ENCODE peak calls at places on chromosomes 1 and 21, in six cellular contexts. One of them, this sample, is unnamed.

GRCh38 chr1:10918531-10918930 is 93.9 kb upstream of the TARDBP start:
- DNase-seq in GM23248: peak; percentile 66
- DNase-seq in HCT116: no peak
- DNase-seq in fibroblast of lung: peak; percentile 89
- DNase-seq in kidney: peak; percentile 15
- DNase-seq in K562: no peak
- DNase-seq in this sample: no peak

GRCh38 chr1:201709564-201710295 is 119.2 kb upstream of the IPO9 start:
- DNase-seq in GM23248: peak; percentile 85
- DNase-seq in HCT116: peak; percentile 23
- DNase-seq in fibroblast of lung: peak; percentile 77
- DNase-seq in kidney: peak; percentile 85
- DNase-seq in K562: peak; percentile 88
- DNase-seq in this sample: peak; percentile 78

GRCh38 chr1:212351588-212352362 is 62.9 kb downstream of the PACC1 start:
- DNase-seq in GM23248: no peak
- DNase-seq in HCT116: no peak
- DNase-seq in fibroblast of lung: no peak
- DNase-seq in kidney: no peak
- DNase-seq in K562: no peak
- DNase-seq in this sample: no peak

GRCh38 chr1:209675567-209676154 is 449 bp downstream of the G0S2 start:
- DNase-seq in GM23248: peak; percentile 47
- DNase-seq in HCT116: no peak
- DNase-seq in fibroblast of lung: peak; percentile 41
- DNase-seq in kidney: peak; percentile 81
- DNase-seq in K562: no peak
- DNase-seq in this sample: peak; percentile 57

GRCh38 chr1:115138973-115139372 is 49.7 kb upstream of the TSPAN2 start:
- DNase-seq in GM23248: peak; percentile 98
- DNase-seq in HCT116: peak; percentile 84
- DNase-seq in fibroblast of lung: peak; percentile 89
- DNase-seq in kidney: peak; percentile 95
- DNase-seq in K562: peak; percentile 83
- DNase-seq in this sample: peak; percentile 81

GRCh38 chr1:26862781-26863676 is at the start of gene SFN:
- DNase-seq in GM23248: no peak
- DNase-seq in HCT116: peak; percentile 98
- DNase-seq in fibroblast of lung: no peak
- DNase-seq in kidney: peak; percentile 93
- DNase-seq in K562: peak; percentile 94
- DNase-seq in this sample: peak; percentile 93

GRCh38 chr1:74812180-74812541 is 79.2 kb downstream of the TYW3 start:
- DNase-seq in GM23248: no peak
- DNase-seq in HCT116: no peak
- DNase-seq in fibroblast of lung: no peak
- DNase-seq in kidney: no peak
- DNase-seq in K562: no peak
- DNase-seq in this sample: no peak

GRCh38 chr1:119947468-119947867 is 51.2 kb upstream of the ADAM30 start:
- DNase-seq in GM23248: peak; percentile 95
- DNase-seq in HCT116: no peak
- DNase-seq in fibroblast of lung: peak; percentile 94
- DNase-seq in kidney: no peak
- DNase-seq in K562: no peak
- DNase-seq in this sample: no peak

GRCh38 chr21:39556176-39556575 is 56.6 kb upstream of the B3GALT5 start:
- DNase-seq in GM23248: no peak
- DNase-seq in HCT116: no peak
- DNase-seq in fibroblast of lung: no peak
- DNase-seq in kidney: no peak
- DNase-seq in K562: no peak
- DNase-seq in this sample: no peak

GRCh38 chr1:57089855-57090254 is 124.0 kb upstream of the C8B start:
- DNase-seq in GM23248: peak; percentile 20
- DNase-seq in HCT116: no peak
- DNase-seq in fibroblast of lung: no peak
- DNase-seq in kidney: no peak
- DNase-seq in K562: no peak
- DNase-seq in this sample: no peak

GRCh38 chr21:29145837-29146453 is 15.5 kb downstream of the MAP3K7CL start:
- DNase-seq in GM23248: peak; percentile 22
- DNase-seq in HCT116: no peak
- DNase-seq in fibroblast of lung: peak; percentile 29
- DNase-seq in kidney: no peak
- DNase-seq in K562: no peak
- DNase-seq in this sample: no peak

GRCh38 chr21:32135401-32136363 is 143.2 kb downstream of the MIS18A start:
- DNase-seq in GM23248: peak; percentile 72
- DNase-seq in HCT116: no peak
- DNase-seq in fibroblast of lung: peak; percentile 57
- DNase-seq in kidney: no peak
- DNase-seq in K562: no peak
- DNase-seq in this sample: no peak

GRCh38 chr1:154000420-154000819 is 9.9 kb downstream of the RPS27 start:
- DNase-seq in GM23248: no peak
- DNase-seq in HCT116: no peak
- DNase-seq in fibroblast of lung: no peak
- DNase-seq in kidney: no peak
- DNase-seq in K562: no peak
- DNase-seq in this sample: no peak

GRCh38 chr21:39593522-39593921 is 19.2 kb upstream of the B3GALT5 start:
- DNase-seq in GM23248: no peak
- DNase-seq in HCT116: no peak
- DNase-seq in fibroblast of lung: peak; percentile 3
- DNase-seq in kidney: no peak
- DNase-seq in K562: no peak
- DNase-seq in this sample: no peak

GRCh38 chr1:158506369-158506987 is 34.5 kb downstream of the OR10R2 start:
- DNase-seq in GM23248: peak; percentile 37
- DNase-seq in HCT116: no peak
- DNase-seq in fibroblast of lung: no peak
- DNase-seq in kidney: no peak
- DNase-seq in K562: peak; percentile 10
- DNase-seq in this sample: peak; percentile 26

GRCh38 chr1:22024485-22025367 is 23.3 kb downstream of the CELA3A start:
- DNase-seq in GM23248: peak; percentile 90
- DNase-seq in HCT116: peak; percentile 54
- DNase-seq in fibroblast of lung: peak; percentile 85
- DNase-seq in kidney: peak; percentile 88
- DNase-seq in K562: peak; percentile 62
- DNase-seq in this sample: peak; percentile 72

GRCh38 chr21:26169611-26170470 is 729 bp downstream of the APP start:
- DNase-seq in GM23248: peak; percentile 80
- DNase-seq in HCT116: peak; percentile 16
- DNase-seq in fibroblast of lung: peak; percentile 73
- DNase-seq in kidney: peak; percentile 85
- DNase-seq in K562: no peak
- DNase-seq in this sample: peak; percentile 66

GRCh38 chr1:232474821-232475220 is 155.1 kb downstream of the SIPA1L2 start:
- DNase-seq in GM23248: peak; percentile 47
- DNase-seq in HCT116: no peak
- DNase-seq in fibroblast of lung: peak; percentile 57
- DNase-seq in kidney: no peak
- DNase-seq in K562: no peak
- DNase-seq in this sample: no peak

GRCh38 chr1:195714248-195714647 is 894.0 kb downstream of the KCNT2 start:
- DNase-seq in GM23248: peak; percentile 72
- DNase-seq in HCT116: no peak
- DNase-seq in fibroblast of lung: peak; percentile 58
- DNase-seq in kidney: no peak
- DNase-seq in K562: no peak
- DNase-seq in this sample: no peak

GRCh38 chr1:160646711-160647328 is at the start of gene SLAMF1:
- DNase-seq in GM23248: no peak
- DNase-seq in HCT116: no peak
- DNase-seq in fibroblast of lung: no peak
- DNase-seq in kidney: no peak
- DNase-seq in K562: no peak
- DNase-seq in this sample: no peak

GRCh38 chr1:165144757-165145397 is 211.6 kb downstream of the LMX1A start:
- DNase-seq in GM23248: peak; percentile 69
- DNase-seq in HCT116: peak; percentile 47
- DNase-seq in fibroblast of lung: peak; percentile 25
- DNase-seq in kidney: no peak
- DNase-seq in K562: peak; percentile 56
- DNase-seq in this sample: peak; percentile 49

GRCh38 chr1:211642870-211643269 is 32.6 kb downstream of the NEK2 start:
- DNase-seq in GM23248: no peak
- DNase-seq in HCT116: no peak
- DNase-seq in fibroblast of lung: no peak
- DNase-seq in kidney: no peak
- DNase-seq in K562: no peak
- DNase-seq in this sample: no peak

GRCh38 chr21:45108808-45109800 is 34.7 kb downstream of the ADARB1 start:
- DNase-seq in GM23248: no peak
- DNase-seq in HCT116: no peak
- DNase-seq in fibroblast of lung: no peak
- DNase-seq in kidney: no peak
- DNase-seq in K562: no peak
- DNase-seq in this sample: no peak

GRCh38 chr1:117662667-117663066 is 56.8 kb downstream of the TENT5C start:
- DNase-seq in GM23248: no peak
- DNase-seq in HCT116: no peak
- DNase-seq in fibroblast of lung: no peak
- DNase-seq in kidney: no peak
- DNase-seq in K562: no peak
- DNase-seq in this sample: no peak

GRCh38 chr1:117665523-117666274 is 59.9 kb downstream of the TENT5C start:
- DNase-seq in GM23248: no peak
- DNase-seq in HCT116: no peak
- DNase-seq in fibroblast of lung: no peak
- DNase-seq in kidney: no peak
- DNase-seq in K562: no peak
- DNase-seq in this sample: no peak

GRCh38 chr1:117663156-117663902 is 57.5 kb downstream of the TENT5C start:
- DNase-seq in GM23248: no peak
- DNase-seq in HCT116: no peak
- DNase-seq in fibroblast of lung: no peak
- DNase-seq in kidney: no peak
- DNase-seq in K562: no peak
- DNase-seq in this sample: no peak

GRCh38 chr1:117661027-117661426 is 55.2 kb downstream of the TENT5C start:
- DNase-seq in GM23248: no peak
- DNase-seq in HCT116: no peak
- DNase-seq in fibroblast of lung: no peak
- DNase-seq in kidney: no peak
- DNase-seq in K562: no peak
- DNase-seq in this sample: no peak

GRCh38 chr1:117664314-117664713 is 58.5 kb downstream of the TENT5C start:
- DNase-seq in GM23248: no peak
- DNase-seq in HCT116: no peak
- DNase-seq in fibroblast of lung: no peak
- DNase-seq in kidney: no peak
- DNase-seq in K562: peak; percentile 43
- DNase-seq in this sample: no peak
- H3K4me3 ChIP-seq in GM23248: no peak overlapping the region
- H3K4me3 ChIP-seq in HCT116: no peak overlapping the region
- H3K4me3 ChIP-seq in fibroblast of lung: no peak overlapping the region
- H3K4me3 ChIP-seq in kidney: no peak overlapping the region
- H3K4me3 ChIP-seq in K562: no peak overlapping the region
- H3K4me3 ChIP-seq in this sample: no peak overlapping the region

GRCh38 chr1:216905052-216905580 is 181.9 kb upstream of the ESRRG start:
- DNase-seq in GM23248: no peak
- DNase-seq in HCT116: no peak
- DNase-seq in fibroblast of lung: no peak
- DNase-seq in kidney: no peak
- DNase-seq in K562: no peak
- DNase-seq in this sample: no peak
- H3K9ac ChIP-seq in GM23248: no peak overlapping the region
- H3K9ac ChIP-seq in HCT116: no peak overlapping the region
- H3K9ac ChIP-seq in fibroblast of lung: no peak overlapping the region
- H3K9ac ChIP-seq in kidney: no peak overlapping the region
- H3K9ac ChIP-seq in K562: no peak overlapping the region
- H3K9ac ChIP-seq in this sample: no peak overlapping the region

DNA sequence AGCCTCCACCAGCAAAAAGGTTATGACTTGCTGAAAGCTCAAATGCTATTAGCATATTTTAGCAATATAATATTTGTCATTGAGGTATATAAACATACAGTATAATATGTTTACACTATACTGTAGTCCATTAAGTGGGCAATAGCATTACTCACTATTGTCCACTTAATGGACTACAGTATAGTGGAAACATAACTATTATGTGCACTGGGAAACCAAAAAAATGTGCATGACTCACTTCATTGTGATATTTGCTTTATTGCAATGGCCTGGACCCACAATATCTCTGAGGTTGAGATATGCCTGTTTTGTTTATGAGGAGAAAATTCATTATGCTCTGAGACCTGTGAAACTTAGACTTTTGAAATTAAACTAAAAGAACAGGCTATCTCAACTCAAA is 300.0 kb downstream of the BARHL2 start:
- DNase-seq in GM23248: no peak
- DNase-seq in HCT116: no peak
- DNase-seq in fibroblast of lung: peak; percentile 63
- DNase-seq in kidney: no peak
- DNase-seq in K562: no peak
- DNase-seq in this sample: no peak
- H3K4me3 ChIP-seq in GM23248: no peak overlapping the region
- H3K4me3 ChIP-seq in HCT116: no peak overlapping the region
- H3K4me3 ChIP-seq in fibroblast of lung: no peak overlapping the region
- H3K4me3 ChIP-seq in kidney: no peak overlapping the region
- H3K4me3 ChIP-seq in K562: no peak overlapping the region
- H3K4me3 ChIP-seq in this sample: no peak overlapping the region

GRCh38 chr1:224430511-224431113 is 4.0 kb downstream of the WDR26 start:
- DNase-seq in GM23248: peak; percentile 86
- DNase-seq in HCT116: no peak
- DNase-seq in fibroblast of lung: peak; percentile 72
- DNase-seq in kidney: no peak
- DNase-seq in K562: peak; percentile 44
- DNase-seq in this sample: peak; percentile 58

GRCh38 chr1:224431726-224432125 is 2.9 kb downstream of the WDR26 start:
- DNase-seq in GM23248: no peak
- DNase-seq in HCT116: no peak
- DNase-seq in fibroblast of lung: no peak
- DNase-seq in kidney: no peak
- DNase-seq in K562: no peak
- DNase-seq in this sample: no peak

GRCh38 chr1:224432141-224432540 is 2.5 kb downstream of the WDR26 start:
- DNase-seq in GM23248: peak; percentile 62
- DNase-seq in HCT116: no peak
- DNase-seq in fibroblast of lung: no peak
- DNase-seq in kidney: no peak
- DNase-seq in K562: no peak
- DNase-seq in this sample: no peak

GRCh38 chr1:224427346-224427745 is 7.3 kb downstream of the WDR26 start:
- DNase-seq in GM23248: peak; percentile 89
- DNase-seq in HCT116: no peak
- DNase-seq in fibroblast of lung: peak; percentile 87
- DNase-seq in kidney: no peak
- DNase-seq in K562: no peak
- DNase-seq in this sample: no peak

DNA sequence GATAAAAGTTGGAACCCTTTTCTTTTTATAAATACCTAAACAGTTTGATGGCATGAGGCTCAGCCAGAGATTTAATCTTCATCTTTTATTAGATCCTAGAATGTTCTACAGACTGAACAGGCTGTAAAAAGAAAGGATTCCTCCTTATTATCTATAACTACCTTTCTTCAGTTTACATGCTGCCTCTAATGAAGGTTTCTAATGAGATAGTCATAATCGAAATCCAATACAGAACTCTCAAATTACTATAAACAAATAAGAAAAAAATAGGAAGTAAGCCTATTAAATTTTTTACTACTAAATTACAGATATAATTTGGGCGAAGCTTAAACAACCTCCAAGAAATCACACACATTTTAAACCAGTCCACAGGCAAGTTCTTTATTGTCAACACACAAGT is 5.0 kb downstream of the WDR26 start:
- DNase-seq in GM23248: no peak
- DNase-seq in HCT116: no peak
- DNase-seq in fibroblast of lung: no peak
- DNase-seq in kidney: no peak
- DNase-seq in K562: no peak
- DNase-seq in this sample: no peak
- H3K9ac ChIP-seq in GM23248: peak overlapping the region; percentile 92
- H3K9ac ChIP-seq in HCT116: no peak overlapping the region
- H3K9ac ChIP-seq in fibroblast of lung: no peak overlapping the region
- H3K9ac ChIP-seq in kidney: no peak overlapping the region
- H3K9ac ChIP-seq in K562: no peak overlapping the region
- H3K9ac ChIP-seq in this sample: no peak overlapping the region